ENCODE peak calls at places on chromosomes 2 and 18, in four cellular contexts. O is IMR-90; R is CD8-positive, alpha-beta memory T cell; M is mesenchymal stem cell. Y is an unnamed sample. For H3K4me1, the result is how much of the 10 kb centered on the place peaks cover.

GRCh38 chr2:112204411-112204810 is 50.4 kb downstream of the ZC3H8 start:
- DNase-seq in M (peak), R (no peak), O (peak), Y (no peak)

GRCh38 chr2:179186126-179186525 is 78.5 kb downstream of the SESTD1 start:
- DNase-seq in R (no peak), M (peak), O (peak), Y (no peak)

GRCh38 chr2:200329798-200330197 is 23.3 kb downstream of the SPATS2L start:
- DNase-seq in O (no peak), M (no peak), R (no peak), Y (no peak)

GRCh38 chr2:232361646-232362045 is 16.9 kb upstream of the ALPP start:
- DNase-seq in M (no peak), O (no peak), R (no peak), Y (peak)

GRCh38 chr2:191486584-191487320 is 191.2 kb upstream of the NABP1 start:
- DNase-seq in O (peak), R (no peak), M (peak), Y (no peak)

GRCh38 chr2:1731963-1732768 is 12.1 kb downstream of the PXDN start:
- DNase-seq in O (peak), R (no peak), M (peak), Y (peak)

GRCh38 chr2:208239770-208240493 is 14.9 kb downstream of the IDH1 start:
- DNase-seq in O (no peak), M (no peak), R (no peak), Y (no peak)

GRCh38 chr2:109340381-109340780 is 211.4 kb downstream of the SH3RF3 start:
- DNase-seq in R (no peak), M (no peak), O (no peak), Y (no peak)

GRCh38 chr2:15615310-15615920 is 23.7 kb downstream of the DDX1 start:
- DNase-seq in O (no peak), M (no peak), R (no peak), Y (no peak)

GRCh38 chr2:217049931-217050330 is 190.1 kb upstream of the TNP1 start:
- DNase-seq in M (no peak), O (no peak), R (no peak), Y (no peak)

GRCh38 chr2:116450990-116451389 is 1363.5 kb upstream of the DDX18 start:
- DNase-seq in O (no peak), R (no peak), M (no peak), Y (no peak)

GRCh38 chr2:3336844-3337243 is 40.8 kb downstream of the EIPR1 start:
- DNase-seq in O (no peak), R (no peak), M (no peak), Y (no peak)

GRCh38 chr2:221590861-221591260 is 18.8 kb upstream of the EPHA4 start:
- DNase-seq in O (no peak), M (no peak), R (no peak), Y (no peak)

GRCh38 chr18:76545433-76546281 is 50.6 kb upstream of the ZNF516 start:
- DNase-seq in O (no peak), M (no peak), R (no peak), Y (no peak)

GRCh38 chr2:205772983-205773382 is 90.7 kb downstream of the NRP2 start:
- DNase-seq in M (no peak), O (no peak), R (no peak), Y (no peak)

GRCh38 chr2:216692636-216693413 is 2.5 kb downstream of the IGFBP5 start:
- DNase-seq in R (peak), O (peak), M (peak), Y (peak)

GRCh38 chr2:112906276-112906675 is 4.7 kb upstream of the IL37 start:
- DNase-seq in O (no peak), M (no peak), R (no peak), Y (no peak)

GRCh38 chr18:40437517-40437916 is 1517.5 kb upstream of the PIK3C3 start:
- DNase-seq in O (no peak), M (no peak), R (no peak), Y (no peak)

GRCh38 chr2:196278491-196278911 is 107.1 kb upstream of the STK17B start:
- DNase-seq in M (peak), O (peak), R (no peak), Y (no peak)

GRCh38 chr2:186645999-186646398 is 47.9 kb upstream of the FAM171B start:
- DNase-seq in M (no peak), O (peak), R (no peak), Y (no peak)

GRCh38 chr18:49619792-49620191 is 57.9 kb downstream of the LIPG start:
- DNase-seq in M (no peak), O (no peak), R (no peak), Y (no peak)

GRCh38 chr2:64586054-64586453 is 61.9 kb downstream of the AFTPH start:
- DNase-seq in R (no peak), O (no peak), M (no peak), Y (no peak)

GRCh38 chr2:33672896-33673295 is 73.8 kb upstream of the FAM98A start:
- DNase-seq in O (no peak), R (no peak), M (no peak), Y (no peak)

GRCh38 chr2:118849226-118850170 is 2.0 kb upstream of the EN1 start:
- DNase-seq in R (no peak), O (no peak), M (no peak), Y (no peak)

GRCh38 chr18:36354989-36355388 is 57.5 kb downstream of the FHOD3 start:
- DNase-seq in M (no peak), R (no peak), O (peak), Y (no peak)

GRCh38 chr2:157758586-157758985 is 117.5 kb downstream of the ACVR1 start:
- DNase-seq in M (no peak), R (no peak), O (no peak), Y (no peak)

GRCh38 chr2:218282173-218282991 is 9.9 kb downstream of the TMBIM1 start:
- DNase-seq in M (peak), R (no peak), O (peak), Y (peak)

GRCh38 chr2:177585234-177585863 is 192.8 kb downstream of the AGPS start:
- DNase-seq in O (no peak), R (no peak), M (no peak), Y (no peak)

GRCh38 chr2:213834331-213834730 is 550.1 kb downstream of the SPAG16 start:
- DNase-seq in O (peak), M (peak), R (no peak), Y (peak)

GRCh38 chr2:215832791-215833190 is 180.6 kb downstream of the MREG start:
- DNase-seq in O (no peak), M (no peak), R (no peak), Y (no peak)

GRCh38 chr2:151339168-151339567 is 18.2 kb upstream of the TNFAIP6 start:
- DNase-seq in M (peak), O (no peak), R (no peak), Y (no peak)

GRCh38 chr18:47150824-47151366 is 595 bp upstream of the HDHD2 start:
- DNase-seq in O (no peak), R (no peak), M (no peak), Y (no peak)

GRCh38 chr2:11123856-11124759 is 31.2 kb upstream of the SLC66A3 start:
- DNase-seq in O (peak), M (peak), R (peak), Y (no peak)

GRCh38 chr18:35436076-35436649 is 59.0 kb upstream of the ZNF396 start:
- DNase-seq in M (no peak), O (peak), R (no peak), Y (no peak)

GRCh38 chr2:498493-499178 is 178.6 kb downstream of the TMEM18 start:
- DNase-seq in R (no peak), M (no peak), O (peak), Y (no peak)

GRCh38 chr2:24915796-24916195 is 4.2 kb downstream of the ADCY3 start:
- DNase-seq in M (no peak), R (no peak), O (peak), Y (no peak)

GRCh38 chr2:24917086-24917485 is 3.0 kb downstream of the ADCY3 start:
- DNase-seq in O (no peak), M (no peak), R (no peak), Y (no peak)

GRCh38 chr2:24918326-24919099 is 1.5 kb downstream of the ADCY3 start:
- DNase-seq in M (no peak), O (no peak), R (no peak), Y (peak)

GRCh38 chr2:24919100-24919976 is 699 bp downstream of the ADCY3 start:
- DNase-seq in O (peak), M (peak), R (peak), Y (no peak)

DNA sequence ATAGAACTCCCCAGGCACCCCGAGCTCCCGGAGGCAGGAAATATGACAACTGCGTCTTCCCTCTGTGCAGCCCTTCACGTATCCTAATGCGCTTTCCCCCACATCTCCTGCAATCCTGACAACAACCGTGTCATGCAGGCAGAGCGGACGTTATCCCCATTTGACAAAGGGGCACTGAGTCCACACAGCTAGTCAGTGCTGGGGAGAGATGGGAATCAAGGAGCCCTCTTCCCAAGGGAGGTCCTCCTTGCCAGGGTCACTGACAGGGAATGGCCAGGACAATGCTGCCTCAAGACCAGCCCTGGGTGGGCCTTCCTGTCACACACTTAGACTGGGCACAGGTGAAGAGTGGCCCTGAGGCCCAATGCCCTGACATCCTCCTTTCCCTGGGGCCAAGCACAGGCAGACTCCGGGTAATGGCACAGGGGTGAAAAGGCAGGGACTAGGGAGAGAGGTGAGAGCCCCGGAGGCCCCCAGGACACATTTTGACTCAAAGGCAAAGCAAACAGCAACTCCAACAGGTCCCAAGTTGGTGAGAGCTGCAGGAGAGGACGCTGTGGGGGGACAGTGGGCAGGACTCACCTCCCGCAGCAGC is 2.2 kb downstream of the ADCY3 start:
- DNase-seq in M (no peak), R (no peak), O (no peak), Y (no peak)
- H3K4me3 ChIP-seq in M (peak), R (no peak), O (no peak), Y (peak)

GRCh38 chr2:40666438-40666837 is 214.5 kb upstream of the SLC8A1 start:
- DNase-seq in O (no peak), M (no peak), R (no peak), Y (no peak)

GRCh38 chr2:40665493-40666232 is 213.8 kb upstream of the SLC8A1 start:
- DNase-seq in R (no peak), M (no peak), O (no peak), Y (no peak)

DNA sequence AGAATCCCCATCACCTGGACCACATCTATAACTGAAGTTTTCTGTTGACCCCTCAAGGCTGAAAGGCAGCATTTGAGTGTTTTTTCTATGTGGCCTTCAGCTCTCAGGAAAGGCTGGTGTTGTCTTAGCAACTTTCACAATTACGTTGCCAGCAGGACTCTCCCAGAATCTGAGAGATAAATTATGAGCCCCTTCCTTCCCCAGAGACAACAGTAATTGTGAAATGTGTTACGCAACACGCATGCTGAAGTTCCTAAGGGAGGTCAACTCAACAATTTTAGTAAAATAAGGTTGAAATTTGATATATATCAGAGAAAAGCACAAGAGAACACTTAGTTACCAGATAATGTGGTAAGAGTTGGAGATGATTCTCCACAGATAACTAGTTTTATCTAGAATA is 216.5 kb upstream of the SLC8A1 start:
- DNase-seq in M (no peak), R (no peak), O (peak), Y (no peak)
- H3K4me1 ChIP-seq in M (under half), R (under half), O (under half), Y (half or more)

DNA sequence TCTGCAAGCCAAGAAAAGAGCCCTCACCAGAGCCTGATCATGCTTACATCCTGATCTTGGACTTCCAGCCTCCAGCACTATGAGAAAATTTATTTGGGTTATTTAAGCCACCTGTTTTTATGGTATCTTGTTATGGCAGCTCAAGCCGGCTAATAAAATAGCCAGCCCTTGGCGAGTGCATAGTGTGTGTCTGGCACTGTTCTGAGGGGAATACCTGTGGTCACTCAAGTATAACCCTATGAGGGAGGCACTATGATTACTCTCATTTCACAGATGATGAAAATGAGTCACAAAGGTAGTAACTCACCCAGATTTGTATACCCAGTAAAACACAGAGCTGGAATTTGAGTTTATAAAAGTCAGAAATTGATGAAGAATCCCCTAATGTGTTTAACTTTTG is 556.9 kb upstream of the SETBP1 start:
- DNase-seq in R (no peak), O (no peak), M (no peak), Y (no peak)
- H3K27ac ChIP-seq in R (no peak), O (no peak), M (peak), Y (no peak)

DNA sequence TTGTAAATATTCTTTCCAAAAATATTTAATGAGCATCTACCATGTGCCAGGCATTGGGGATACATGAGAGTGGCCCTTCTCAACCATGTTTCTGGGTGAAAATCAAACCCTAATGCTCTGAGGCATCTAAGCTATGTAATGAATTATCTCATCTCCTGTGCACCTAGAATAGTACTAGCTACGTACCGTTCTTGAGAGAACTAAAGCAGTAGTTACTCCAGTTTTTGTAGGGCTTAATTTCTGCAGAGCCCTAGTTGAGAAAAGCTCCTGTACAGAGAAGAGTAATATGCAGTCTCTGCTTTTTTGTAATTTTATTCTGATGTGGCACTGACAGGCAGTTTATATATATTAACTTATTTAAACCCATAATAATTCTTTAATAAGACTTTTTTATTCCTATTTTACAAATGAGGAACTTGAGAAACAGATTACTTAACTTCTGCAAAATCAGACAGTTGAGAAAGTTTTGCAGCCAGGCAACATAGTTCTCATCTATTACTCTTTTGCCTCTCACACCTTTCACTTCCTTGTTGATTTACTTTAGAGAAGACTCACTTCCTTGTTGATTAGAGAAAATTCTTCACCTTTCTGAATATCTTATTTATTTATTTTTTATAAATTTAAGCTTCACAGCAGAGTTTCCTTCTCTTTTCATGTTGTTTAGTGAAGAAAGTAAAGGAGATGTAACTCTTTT is 3.1 kb downstream of the SPOPL start:
- DNase-seq in O (no peak), M (no peak), R (no peak), Y (no peak)
- H3K4me3 ChIP-seq in O (no peak), M (peak), R (no peak), Y (peak)

GRCh38 chr18:63284861-63285260 is 34.7 kb downstream of the BCL2 start:
- DNase-seq in R (no peak), M (no peak), O (no peak), Y (no peak)

GRCh38 chr18:63284173-63284765 is 35.3 kb downstream of the BCL2 start:
- DNase-seq in M (no peak), O (no peak), R (no peak), Y (no peak)

GRCh38 chr18:63286926-63287325 is 32.6 kb downstream of the BCL2 start:
- DNase-seq in M (no peak), R (no peak), O (no peak), Y (no peak)

GRCh38 chr18:63285332-63285731 is 34.2 kb downstream of the BCL2 start:
- DNase-seq in M (no peak), R (no peak), O (no peak), Y (no peak)

DNA sequence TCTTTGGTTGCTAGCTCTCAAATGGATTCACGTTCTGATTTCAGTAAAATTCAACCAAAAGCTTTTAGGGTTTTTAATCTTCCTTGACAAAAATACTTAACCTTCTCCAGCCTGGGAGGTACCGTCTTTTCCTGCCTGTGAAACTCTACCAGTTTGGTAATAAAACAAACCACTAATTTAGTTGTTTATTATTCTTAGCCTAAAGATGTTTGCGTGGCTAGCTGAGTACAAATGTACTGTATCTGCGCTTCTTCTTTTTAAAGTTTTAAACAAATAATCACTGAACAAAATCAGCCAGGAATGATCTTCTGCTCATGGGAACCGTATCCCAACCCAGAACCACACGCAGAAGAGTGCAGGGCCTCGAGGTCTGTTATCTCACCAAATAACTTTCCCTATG is 36.3 kb downstream of the BCL2 start:
- DNase-seq in M (no peak), O (no peak), R (no peak), Y (no peak)
- H3K4me1 ChIP-seq in M (under half), O (under half), R (half or more), Y (under half)